ENCODE peak calls at places on chromosomes 16 and 17, in four cellular contexts. D is T47D, T is HEK293T, F is lower leg skin. E is an unnamed sample.

GRCh38 chr17:37294888-37295287 is 80.9 kb upstream of the C17orf78 start:
- DNase-seq in F (no peak), T (no peak), D (no peak), E (no peak)

GRCh38 chr17:30808785-30809286 is 15.7 kb downstream of the CRLF3 start:
- DNase-seq in F (no peak), T (no peak), D (no peak), E (no peak)

GRCh38 chr17:39753514-39754160 is 15.9 kb downstream of the GRB7 start:
- DNase-seq in T (peak), F (no peak), D (peak), E (no peak)

GRCh38 chr16:85246473-85246872 is 134.2 kb upstream of the CIBAR2 start:
- DNase-seq in F (no peak), D (no peak), T (no peak), E (no peak)

GRCh38 chr17:17710728-17711541 is 29.7 kb downstream of the RAI1 start:
- DNase-seq in T (no peak), D (peak), F (no peak), E (peak)

GRCh38 chr17:44385287-44386181 is 3.9 kb downstream of the ITGA2B start:
- DNase-seq in F (peak), D (peak), T (peak), E (peak)

GRCh38 chr17:14198013-14198412 is 38.6 kb downstream of the CDRT15 start:
- DNase-seq in D (no peak), T (no peak), F (no peak), E (no peak)

GRCh38 chr16:85634747-85635544 is 21.8 kb downstream of the GSE1 start:
- DNase-seq in T (no peak), F (no peak), D (no peak), E (no peak)

GRCh38 chr16:1288813-1289479 is 20.5 kb upstream of the UBE2I start:
- DNase-seq in D (no peak), T (no peak), F (no peak), E (peak)